ENCODE peak calls at places on chromosomes 3 and 15, in seven cellular contexts. D is Peyer's patch, E is A549, Q is lower leg skin, M is right lobe of liver, S is K562, A is HCT116. Y is an unnamed sample.

GRCh38 chr15:60576515-60576914 is 97.6 kb upstream of the ICE2 start:
- DNase-seq in Q (no peak), D (no peak), S (no peak), E (no peak), M (no peak), A (no peak), Y (no peak)

GRCh38 chr3:38118421-38119247 is 18.3 kb downstream of the ACAA1 start:
- DNase-seq in M (peak), E (no peak), A (no peak), S (no peak), D (peak), Q (no peak), Y (no peak)

GRCh38 chr15:71761649-71762048 is 48.7 kb upstream of the NR2E3 start:
- DNase-seq in M (peak), D (peak), S (no peak), E (peak), Q (no peak), A (peak), Y (no peak)

GRCh38 chr3:159322322-159322939 is 520.6 kb downstream of the MFSD1 start:
- DNase-seq in E (peak), D (no peak), Q (no peak), M (no peak), S (peak), A (peak), Y (peak)

GRCh38 chr15:56929389-56929788 is 10.9 kb downstream of the TCF12 start:
- DNase-seq in E (no peak), D (no peak), M (no peak), S (peak), Q (no peak), A (no peak), Y (no peak)

GRCh38 chr3:110754207-110754916 is 317.3 kb upstream of the NECTIN3 start:
- DNase-seq in S (no peak), Q (no peak), D (no peak), A (no peak), E (no peak), M (no peak), Y (no peak)

GRCh38 chr3:73497646-73498406 is 126.9 kb downstream of the PDZRN3 start:
- DNase-seq in A (no peak), Q (no peak), M (no peak), E (no peak), S (no peak), D (no peak), Y (no peak)

GRCh38 chr3:178385280-178385952 is 150.8 kb upstream of the KCNMB2 start:
- DNase-seq in M (no peak), S (peak), D (no peak), E (peak), A (peak), Q (peak), Y (peak)

GRCh38 chr3:169112153-169112892 is 551.2 kb downstream of the MECOM start:
- DNase-seq in Q (no peak), E (no peak), M (no peak), D (no peak), S (no peak), A (peak), Y (no peak)

GRCh38 chr3:126481808-126482502 is 6.3 kb upstream of the ZXDC start:
- DNase-seq in Q (no peak), M (peak), D (peak), E (no peak), A (no peak), S (no peak), Y (no peak)

GRCh38 chr15:90141646-90142045 is 39.4 kb upstream of the IDH2 start:
- DNase-seq in S (peak), D (no peak), E (no peak), A (no peak), M (no peak), Q (no peak), Y (no peak)

GRCh38 chr3:185144784-185145183 is 8.1 kb downstream of the C3orf70 start:
- DNase-seq in D (no peak), Q (no peak), A (no peak), S (no peak), M (no peak), E (no peak), Y (no peak)

GRCh38 chr3:183178833-183179549 is 16.5 kb upstream of the LAMP3 start:
- DNase-seq in M (no peak), S (peak), E (peak), Q (no peak), D (peak), A (no peak), Y (peak)

GRCh38 chr3:64343692-64344440 is 118.6 kb upstream of the PRICKLE2 start:
- DNase-seq in M (no peak), D (no peak), E (no peak), A (no peak), S (no peak), Q (no peak), Y (no peak)

GRCh38 chr3:151226088-151226563 is 23.1 kb upstream of the GPR171 start:
- DNase-seq in S (no peak), M (no peak), E (peak), D (no peak), Q (no peak), A (no peak), Y (no peak)

GRCh38 chr3:49470714-49471420 is 800 bp downstream of the DAG1 start:
- DNase-seq in A (no peak), D (no peak), Q (no peak), E (no peak), M (no peak), S (peak), Y (peak)

GRCh38 chr3:71103430-71103881 is 480.1 kb downstream of the FOXP1 start:
- DNase-seq in E (no peak), S (no peak), D (no peak), Q (peak), A (no peak), M (peak), Y (no peak)

GRCh38 chr3:12454808-12455121 is 29.5 kb upstream of the TSEN2 start:
- DNase-seq in A (no peak), D (peak), S (no peak), M (no peak), Q (no peak), E (no peak), Y (no peak)

GRCh38 chr3:50620420-50620819 is 3.5 kb downstream of the MAPKAPK3 start:
- DNase-seq in D (no peak), A (no peak), E (no peak), S (no peak), Q (no peak), M (no peak), Y (no peak)

GRCh38 chr15:67065531-67066005 is at the start of gene SMAD3:
- DNase-seq in S (peak), Q (peak), A (peak), E (peak), M (peak), D (peak), Y (peak)

GRCh38 chr3:137765310-137766033 is 1.4 kb downstream of the SOX14 start:
- DNase-seq in S (no peak), E (no peak), M (no peak), A (no peak), Q (no peak), D (no peak), Y (no peak)

GRCh38 chr3:181278468-181279238 is 289.1 kb upstream of the DNAJC19 start:
- DNase-seq in M (no peak), E (no peak), Q (no peak), D (no peak), A (no peak), S (peak), Y (no peak)

GRCh38 chr3:171309906-171310359 is 150.3 kb downstream of the TNIK start:
- DNase-seq in D (no peak), A (no peak), S (peak), M (no peak), Q (no peak), E (peak), Y (no peak)

GRCh38 chr3:99783009-99783573 is 34.6 kb upstream of the CMSS1 start:
- DNase-seq in A (no peak), D (no peak), S (no peak), Q (no peak), E (no peak), M (no peak), Y (no peak)

GRCh38 chr15:75921732-75922703 is 18.3 kb downstream of the FBXO22 start:
- DNase-seq in D (peak), E (peak), S (peak), A (peak), M (no peak), Q (peak), Y (peak)

GRCh38 chr15:71746719-71747118 is 63.6 kb upstream of the NR2E3 start:
- DNase-seq in M (no peak), S (no peak), A (no peak), D (no peak), Q (no peak), E (peak), Y (no peak)

GRCh38 chr3:140922634-140923033 is 19.0 kb upstream of the SLC25A36 start:
- DNase-seq in E (peak), S (peak), Q (no peak), D (no peak), M (no peak), A (no peak), Y (peak)

GRCh38 chr3:65732060-65732933 is 306.4 kb downstream of the MAGI1 start:
- DNase-seq in M (no peak), D (no peak), E (peak), Q (no peak), S (peak), A (peak), Y (peak)

GRCh38 chr15:67201136-67201535 is 53.3 kb downstream of the AAGAB start:
- DNase-seq in A (no peak), E (no peak), S (no peak), Q (no peak), M (no peak), D (no peak), Y (no peak)

GRCh38 chr3:60399861-60400845 is 851.1 kb downstream of the FHIT start:
- DNase-seq in D (no peak), Q (no peak), S (no peak), M (no peak), A (no peak), E (no peak), Y (no peak)

GRCh38 chr3:185561374-185561943 is 9.1 kb upstream of the LIPH start:
- DNase-seq in D (no peak), Q (no peak), A (no peak), S (no peak), M (no peak), E (no peak), Y (no peak)

GRCh38 chr3:14124615-14125192 is at the start of the genes CHCHD4 and TMEM43:
- DNase-seq in E (peak), Q (peak), A (peak), S (peak), D (peak), M (peak), Y (peak)

GRCh38 chr3:14121859-14122258 is 2.8 kb downstream of the CHCHD4 start:
- DNase-seq in S (no peak), D (no peak), M (no peak), E (no peak), Q (no peak), A (no peak), Y (no peak)

GRCh38 chr3:14124223-14124614 is 451 bp downstream of the CHCHD4 start:
- DNase-seq in M (peak), E (peak), D (peak), Q (no peak), S (peak), A (no peak), Y (peak)

GRCh38 chr3:14122301-14122700 is 2.4 kb downstream of the CHCHD4 start:
- DNase-seq in E (no peak), M (no peak), Q (no peak), A (no peak), D (no peak), S (no peak), Y (no peak)

GRCh38 chr3:14123308-14124222 is 1.1 kb downstream of the CHCHD4 start:
- DNase-seq in D (no peak), Q (no peak), A (no peak), M (no peak), S (peak), E (no peak), Y (peak)
- TF ChIP-seq POLR2A in D (no peak), Q (no peak), A (no peak), M (no peak), S (no peak), E (no peak), Y (no peak)

GRCh38 chr3:9942934-9943690 is 9.1 kb downstream of the PRRT3 start:
- DNase-seq in S (no peak), M (no peak), E (no peak), Q (no peak), A (no peak), D (no peak), Y (no peak)
- TF ChIP-seq POLR2A in S (no peak), M (no peak), E (no peak), Q (no peak), A (no peak), D (no peak), Y (no peak)

DNA sequence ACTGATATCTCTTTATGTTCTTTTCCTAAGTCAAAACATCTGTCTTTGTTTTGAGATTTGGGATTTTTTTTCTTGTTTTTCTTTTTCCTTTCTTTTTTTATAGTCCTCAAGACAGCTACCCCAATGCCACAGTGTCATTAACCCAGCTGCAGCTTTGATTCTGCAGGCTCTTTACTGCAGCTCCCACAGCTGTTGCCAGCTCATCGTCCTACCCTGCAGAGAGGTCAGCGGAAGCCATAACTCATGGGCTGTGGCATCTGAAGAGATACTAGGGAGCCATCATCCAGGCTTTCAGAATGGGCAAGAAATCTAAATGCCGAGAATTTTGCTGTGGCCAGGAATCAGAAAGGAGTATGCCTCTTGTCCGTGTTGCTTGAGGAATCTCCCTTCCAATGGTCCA is 44.3 kb upstream of the SLC24A5 start:
- DNase-seq in M (no peak), A (no peak), E (no peak), D (no peak), S (no peak), Q (no peak), Y (no peak)
- TF ChIP-seq POLR2A in M (no peak), A (no peak), E (no peak), D (no peak), S (no peak), Q (no peak), Y (no peak)

GRCh38 chr3:127672429-127673190 is at the start of gene ABTB1:
- DNase-seq in A (no peak), S (peak), Q (peak), E (peak), M (peak), D (peak), Y (peak)
- TF ChIP-seq POLR2A in A (peak), S (peak), Q (no peak), E (peak), M (peak), D (peak), Y (peak)

DNA sequence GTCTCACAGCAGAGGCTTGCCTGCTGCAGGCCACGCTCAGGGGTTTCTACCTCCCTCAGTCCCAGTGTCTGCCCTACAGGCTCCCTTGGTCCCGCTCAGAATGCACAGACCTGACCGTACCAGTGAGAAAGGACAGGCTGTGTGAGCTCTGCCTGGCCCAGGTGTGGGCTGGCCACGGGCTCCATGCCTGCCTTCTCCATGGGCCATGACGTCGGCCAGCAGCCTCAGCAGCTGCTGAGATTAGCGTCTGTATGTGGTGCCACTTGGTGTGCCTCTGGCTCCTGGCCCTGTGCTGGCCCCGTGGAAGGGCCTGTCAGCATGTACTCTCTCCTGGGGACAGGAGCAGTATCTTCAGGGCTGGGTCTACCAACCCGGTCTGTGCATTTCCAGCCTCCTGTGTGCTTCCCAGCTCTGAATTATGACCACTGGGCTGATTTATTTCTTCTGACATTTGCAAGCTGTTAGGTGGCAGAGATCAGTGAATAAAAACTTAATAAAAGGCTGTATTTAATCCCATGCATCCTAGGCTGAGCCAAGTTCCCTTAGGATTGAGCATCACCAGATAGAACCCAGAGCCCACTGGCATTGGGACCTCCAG is 25.7 kb downstream of the KLF13 start:
- DNase-seq in M (peak), D (peak), A (no peak), E (no peak), Q (no peak), S (no peak), Y (no peak)
- TF ChIP-seq POLR2A in M (no peak), D (no peak), A (no peak), E (no peak), Q (no peak), S (no peak), Y (no peak)

DNA sequence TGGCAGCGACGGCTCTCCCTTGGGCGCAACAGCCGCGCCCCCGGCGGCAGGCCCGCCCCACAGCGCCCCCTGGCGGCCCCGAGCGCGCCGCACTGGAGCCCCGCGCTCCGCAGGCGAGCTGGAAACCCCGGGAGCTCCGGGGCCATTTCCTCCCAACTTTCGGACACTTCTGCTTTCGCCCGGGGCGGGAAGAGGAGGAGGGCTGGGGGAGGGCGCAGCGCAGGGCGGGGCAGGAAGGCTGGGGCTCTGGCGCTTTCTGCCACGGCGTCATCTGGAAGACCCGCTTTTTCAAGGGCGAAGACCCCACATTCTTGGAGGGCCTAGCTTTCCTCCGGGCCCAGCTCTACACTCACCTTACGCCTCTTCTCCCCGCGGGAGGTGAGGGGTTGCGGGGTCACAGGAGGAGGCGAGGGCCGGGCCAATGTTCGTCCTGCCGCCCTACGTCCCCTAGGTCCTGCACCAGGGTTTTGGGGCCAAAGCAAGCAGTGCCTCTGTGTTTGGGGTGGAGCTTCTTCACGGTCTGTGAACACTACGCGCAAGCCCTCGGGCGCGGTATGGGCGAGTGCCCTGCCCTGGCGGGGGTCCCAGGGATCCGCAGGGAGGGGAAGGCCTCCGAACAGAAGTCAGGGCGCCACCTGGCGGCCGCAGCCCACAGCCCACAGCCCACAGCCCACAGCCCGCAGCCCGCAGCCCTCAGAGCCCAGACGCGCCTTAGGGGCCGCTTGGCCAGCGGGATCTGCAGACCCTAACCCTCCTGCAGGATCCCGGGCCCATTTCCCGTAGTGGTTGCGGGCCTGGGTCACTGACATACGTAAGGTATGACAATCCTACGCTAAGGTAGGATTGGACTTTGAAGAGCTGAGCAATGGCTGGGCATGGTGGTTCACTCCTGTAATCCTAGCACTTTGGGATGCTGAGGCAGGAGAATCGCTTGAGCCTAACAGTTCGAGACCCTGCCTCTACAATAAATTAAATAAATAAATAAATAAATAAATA is 31.1 kb downstream of the FOXL2 start:
- DNase-seq in M (peak), E (peak), D (peak), Q (peak), S (peak), A (peak), Y (peak)
- TF ChIP-seq POLR2A in M (peak), E (peak), D (peak), Q (no peak), S (peak), A (no peak), Y (peak)

Y was measured in erythroblast.